ENCODE peak calls at places on chromosome 4, in eight cellular contexts. R is heart left ventricle, F is cardiac muscle cell, G is dorsolateral prefrontal cortex, K is cardiac fibroblast, T is HFFc6, Q is ovary, A is adrenal gland. Z is an unnamed sample.

GRCh38 chr4:64464581-64464980 is 55.3 kb upstream of the TECRL start:
- DNase-seq in Q (no peak), R (no peak), T (no peak), K (no peak), G (no peak), A (no peak), F (no peak), Z (no peak)

GRCh38 chr4:168609369-168609768 is 112.5 kb downstream of the PALLD start:
- DNase-seq in Q (no peak), T (no peak), K (no peak), A (no peak), R (no peak), F (no peak), G (no peak), Z (no peak)

GRCh38 chr4:1026115-1026514 is 14.7 kb downstream of the FGFRL1 start:
- DNase-seq in G (no peak), K (peak), R (no peak), A (peak), F (peak), Q (no peak), T (no peak), Z (no peak)

GRCh38 chr4:156830356-156830755 is 141.2 kb downstream of the PDGFC start:
- DNase-seq in R (no peak), G (no peak), K (peak), Q (no peak), T (peak), F (no peak), A (no peak), Z (no peak)

GRCh38 chr4:175705407-175705806 is 106.7 kb downstream of the GPM6A start:
- DNase-seq in K (no peak), A (no peak), G (peak), F (peak), R (no peak), T (no peak), Q (peak), Z (no peak)

GRCh38 chr4:1400861-1401408 is 5.3 kb downstream of the NKX1-1 start:
- DNase-seq in Q (peak), G (peak), A (no peak), R (peak), F (no peak), T (no peak), K (no peak), Z (peak)

GRCh38 chr4:37644962-37645361 is 41.2 kb downstream of the RELL1 start:
- DNase-seq in F (no peak), Q (no peak), T (no peak), G (no peak), A (no peak), R (no peak), K (peak), Z (no peak)

GRCh38 chr4:157992038-157992706 is 180.7 kb downstream of the GASK1B start:
- DNase-seq in G (no peak), K (peak), T (peak), A (peak), F (peak), Q (peak), R (no peak), Z (peak)

GRCh38 chr4:123050014-123050413 is 127.6 kb upstream of the NUDT6 start:
- DNase-seq in R (no peak), Q (no peak), F (no peak), G (no peak), T (no peak), A (no peak), K (no peak), Z (no peak)

GRCh38 chr4:63505714-63506460 is 903.4 kb downstream of the TECRL start:
- DNase-seq in R (no peak), Q (no peak), K (no peak), A (no peak), F (peak), G (no peak), T (no peak), Z (no peak)

GRCh38 chr4:2071912-2072867 is 13.1 kb downstream of the NAT8L start:
- DNase-seq in T (no peak), F (no peak), Q (no peak), A (no peak), R (peak), G (no peak), K (no peak), Z (no peak)

GRCh38 chr4:22070256-22070655 is 121.7 kb upstream of the KCNIP4 start:
- DNase-seq in K (no peak), G (no peak), Q (no peak), A (no peak), R (no peak), T (no peak), F (no peak), Z (no peak)

GRCh38 chr4:53800741-53801140 is 209.5 kb upstream of the LNX1 start:
- DNase-seq in A (no peak), T (no peak), F (no peak), G (no peak), Q (no peak), K (no peak), R (no peak), Z (no peak)

GRCh38 chr4:102629686-102630085 is 128.5 kb downstream of the NFKB1 start:
- DNase-seq in G (no peak), F (no peak), R (no peak), A (no peak), T (no peak), K (no peak), Q (no peak), Z (no peak)

GRCh38 chr4:177155454-177155853 is 154.2 kb upstream of the NEIL3 start:
- DNase-seq in G (no peak), Q (no peak), A (no peak), F (no peak), K (no peak), R (no peak), T (no peak), Z (no peak)

GRCh38 chr4:10753856-10754384 is 69.4 kb upstream of the CLNK start:
- DNase-seq in G (no peak), K (no peak), A (no peak), R (no peak), Q (no peak), F (no peak), T (no peak), Z (no peak)

GRCh38 chr4:36244257-36245084 is at the start of gene ARAP2:
- DNase-seq in R (peak), G (peak), A (peak), F (peak), K (peak), T (no peak), Q (peak), Z (peak)

GRCh38 chr4:116055857-116056827 is 942.7 kb upstream of the NDST4 start:
- DNase-seq in Q (no peak), K (peak), T (no peak), G (no peak), R (no peak), F (no peak), A (no peak), Z (no peak)

GRCh38 chr4:25075129-25075528 is 44.4 kb upstream of the LGI2 start:
- DNase-seq in T (no peak), G (no peak), A (no peak), R (no peak), K (no peak), Q (no peak), F (no peak), Z (no peak)

GRCh38 chr4:144223129-144223528 is 82.6 kb upstream of the GYPA start:
- DNase-seq in F (no peak), G (no peak), Q (no peak), K (no peak), T (no peak), R (no peak), A (no peak), Z (no peak)

GRCh38 chr4:40434126-40434692 is 99.1 kb downstream of the CHRNA9 start:
- DNase-seq in G (no peak), R (no peak), F (no peak), T (no peak), K (no peak), Q (no peak), A (no peak), Z (no peak)

GRCh38 chr4:55670695-55671094 is 34.6 kb upstream of the NMU start:
- DNase-seq in T (no peak), G (no peak), R (no peak), A (no peak), Q (no peak), K (no peak), F (no peak), Z (no peak)

GRCh38 chr4:143441678-143442077 is 71.8 kb upstream of the SMARCA5 start:
- DNase-seq in R (no peak), G (no peak), F (no peak), K (peak), A (no peak), Q (no peak), T (no peak), Z (no peak)

GRCh38 chr4:153076861-153077260 is 127.4 kb upstream of the TRIM2 start:
- DNase-seq in K (no peak), F (no peak), T (no peak), Q (no peak), R (no peak), G (no peak), A (no peak), Z (no peak)

GRCh38 chr4:138978028-138978585 is 37.5 kb upstream of the NOCT start:
- DNase-seq in G (no peak), F (no peak), A (no peak), T (no peak), K (no peak), Q (no peak), R (no peak), Z (no peak)

GRCh38 chr4:82287720-82288119 is 86.1 kb downstream of the HNRNPD start:
- DNase-seq in K (no peak), R (no peak), A (no peak), T (no peak), F (no peak), Q (no peak), G (no peak), Z (no peak)

GRCh38 chr4:155529197-155529596 is 137.5 kb upstream of the GUCY1A1 start:
- DNase-seq in A (no peak), G (no peak), T (peak), R (no peak), Q (no peak), F (peak), K (peak), Z (no peak)

GRCh38 chr4:78517050-78517652 is 34.4 kb upstream of the ANXA3 start:
- DNase-seq in A (no peak), G (no peak), K (peak), F (peak), Q (no peak), T (peak), R (no peak), Z (no peak)
- TF ChIP-seq CTCF in A (peak), G (peak), K (peak), F (peak), Q (no peak), T (peak), R (peak), Z (peak)

DNA sequence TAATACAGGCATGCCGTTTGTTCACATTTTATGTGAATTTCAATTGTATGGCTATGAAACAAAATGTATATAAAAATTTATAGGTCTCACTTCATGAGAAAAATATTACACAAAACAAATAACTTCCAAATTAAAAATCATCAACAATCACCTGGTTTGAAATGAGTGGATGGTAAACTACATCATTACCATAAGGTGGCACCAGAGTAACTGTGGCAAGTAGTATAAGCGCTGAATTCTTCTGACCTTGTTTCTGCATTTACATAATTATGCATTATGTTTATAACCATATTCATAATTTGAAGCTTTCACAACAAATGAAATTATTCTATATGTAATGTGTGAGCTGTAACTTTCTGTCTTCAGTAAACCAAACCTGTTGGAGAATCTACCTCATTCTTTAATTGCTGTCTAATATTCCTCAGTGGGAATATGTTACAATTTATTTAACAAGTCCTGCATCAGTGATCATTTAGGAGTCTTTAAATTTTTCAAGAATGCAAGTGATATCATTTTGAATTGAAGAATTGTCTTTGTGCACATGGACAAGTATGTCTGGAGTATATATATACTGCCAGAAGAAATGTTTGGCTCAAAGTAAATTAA is 55.2 kb downstream of the MMRN1 start:
- DNase-seq in G (no peak), F (peak), A (no peak), R (no peak), T (no peak), K (no peak), Q (no peak), Z (no peak)
- TF ChIP-seq CTCF in G (no peak), F (peak), A (no peak), R (peak), T (peak), K (no peak), Q (no peak), Z (peak)

GRCh38 chr4:4985844-4986243 is 33.4 kb downstream of the CYTL1 start:
- DNase-seq in T (peak), R (no peak), F (no peak), Q (no peak), G (no peak), A (no peak), K (no peak), Z (no peak)
- TF ChIP-seq CTCF in T (peak), R (no peak), F (peak), Q (no peak), G (no peak), A (no peak), K (no peak), Z (no peak)

DNA sequence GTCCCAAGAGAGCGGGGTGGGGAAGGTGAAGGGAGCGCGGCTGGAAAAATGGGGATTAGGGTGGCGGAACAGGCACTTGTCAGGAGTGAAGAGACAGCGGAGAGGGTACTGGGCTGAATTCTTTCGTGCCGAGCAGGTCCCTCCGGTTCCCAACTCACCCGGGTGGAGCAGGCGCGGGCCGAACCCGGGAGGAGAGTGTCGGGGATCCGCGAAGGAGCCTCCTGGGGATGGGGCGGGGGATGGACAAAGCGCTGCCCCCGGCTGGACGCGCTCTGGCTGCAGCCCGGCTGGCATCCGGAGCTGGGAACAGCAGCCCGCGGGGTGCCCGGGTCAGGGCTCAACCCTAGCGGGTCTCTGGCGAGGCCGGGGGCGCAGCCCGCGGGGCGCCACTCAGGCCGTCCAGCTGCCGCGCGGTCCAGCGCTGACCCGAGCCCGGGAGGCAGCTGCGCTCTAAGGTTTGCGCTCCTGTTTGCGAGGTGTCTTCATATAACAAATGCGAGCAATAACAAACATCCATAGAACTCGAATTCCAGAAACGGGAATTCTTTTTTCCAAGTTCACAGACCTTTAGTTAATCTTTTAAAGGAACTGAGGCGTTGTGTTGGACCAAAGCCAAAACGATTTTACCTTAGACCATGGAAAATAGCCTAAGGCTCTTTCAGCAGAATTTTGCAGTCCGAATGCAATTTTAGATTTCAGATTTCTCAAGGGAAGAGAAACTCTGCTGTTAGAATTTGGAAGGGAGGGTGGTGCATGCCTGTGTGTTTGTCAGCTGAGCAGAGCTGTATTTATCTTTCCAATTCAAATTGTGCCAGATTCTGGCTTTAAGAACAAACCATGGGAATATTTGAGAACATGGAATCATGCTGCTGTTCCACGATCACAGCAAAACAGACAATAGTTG is 707 bp downstream of the NPY5R start:
- DNase-seq in K (no peak), Q (no peak), T (no peak), A (peak), G (peak), R (peak), F (peak), Z (peak)
- TF ChIP-seq CTCF in K (no peak), Q (no peak), T (no peak), A (no peak), G (no peak), R (no peak), F (no peak), Z (no peak)

GRCh38 chr4:148438047-148438446 is 4.2 kb downstream of the NR3C2 start:
- DNase-seq in A (no peak), K (no peak), F (no peak), R (no peak), Q (no peak), T (no peak), G (no peak), Z (no peak)
- TF ChIP-seq CTCF in A (no peak), K (no peak), F (no peak), R (no peak), Q (no peak), T (no peak), G (no peak), Z (no peak)